ENCODE peak calls at places on chromosome 12, in seven cellular contexts. I is CMK; V is activated CD4-positive, alpha-beta T cell treated with anti-CD3 and anti-CD28 coated beads for 1 hour; U is NCI-H748 treated with DMSO at 0.1 percent for 48 hours; B is naive thymus-derived CD8-positive, alpha-beta T cell; L is small intestine; W is NT2/D1. G is an unnamed sample.

GRCh38 chr12:112546996-112547395 is 128.2 kb downstream of the PTPN11 start:
- DNase-seq in I (no peak), V (no peak), U (no peak), B (no peak), L (no peak), W (no peak), G (no peak)

GRCh38 chr12:14769462-14769836 is 33.8 kb downstream of the WBP11 start:
- DNase-seq in I (no peak), V (no peak), U (no peak), B (no peak), L (no peak), W (peak), G (no peak)

GRCh38 chr12:107558141-107558815 is 127.3 kb upstream of the PWP1 start:
- DNase-seq in I (no peak), V (no peak), U (no peak), B (no peak), L (no peak), W (no peak), G (no peak)

GRCh38 chr12:94150483-94151225 is 2.3 kb downstream of the PLXNC1 start:
- DNase-seq in I (no peak), V (peak), U (peak), B (peak), L (no peak), W (no peak), G (no peak)

GRCh38 chr12:9064815-9065606 is 50.7 kb downstream of the A2M start:
- DNase-seq in I (no peak), V (no peak), U (no peak), B (no peak), L (peak), W (peak), G (no peak)

GRCh38 chr12:608921-609320 is 54.3 kb downstream of the NINJ2 start:
- DNase-seq in I (no peak), V (no peak), U (no peak), B (no peak), L (no peak), W (no peak), G (no peak)

GRCh38 chr12:15819644-15820437 is 30.7 kb upstream of the EPS8 start:
- DNase-seq in I (no peak), V (no peak), U (peak), B (no peak), L (peak), W (no peak), G (no peak)

GRCh38 chr12:90979936-90980335 is 24.8 kb downstream of the EPYC start:
- DNase-seq in I (no peak), V (no peak), U (no peak), B (no peak), L (no peak), W (no peak), G (no peak)

GRCh38 chr12:65892905-65893304 is 68.6 kb downstream of the HMGA2 start:
- DNase-seq in I (no peak), V (no peak), U (no peak), B (no peak), L (no peak), W (no peak), G (no peak)